ENCODE peak calls at places on chromosome 13, in eight cellular contexts. One of them, this sample, is unnamed.

GRCh38 chr13:61728468-61728867 is 312.8 kb upstream of the PCDH20 start:
- DNase-seq in NCI-H446: no peak
- DNase-seq in HTR-8/SVneo: no peak
- DNase-seq in D341Med: peak; percentile 9
- DNase-seq in fibroblast of the conjunctiva: peak; percentile 37
- DNase-seq in NCI-H2171 treated with DMSO at 0.1 percent for 48 hours: no peak
- DNase-seq in GM04504: peak; percentile 9
- DNase-seq in T-helper 22 cell: no peak
- DNase-seq in this sample: no peak

GRCh38 chr13:44273991-44274810 is 99.4 kb upstream of the SERP2 start:
- DNase-seq in NCI-H446: no peak
- DNase-seq in HTR-8/SVneo: no peak
- DNase-seq in D341Med: no peak
- DNase-seq in fibroblast of the conjunctiva: peak; percentile 32
- DNase-seq in NCI-H2171 treated with DMSO at 0.1 percent for 48 hours: no peak
- DNase-seq in GM04504: no peak
- DNase-seq in T-helper 22 cell: peak; percentile 4
- DNase-seq in this sample: peak; percentile 16

GRCh38 chr13:51849145-51850101 is 4.4 kb upstream of the TMEM272 start:
- DNase-seq in NCI-H446: no peak
- DNase-seq in HTR-8/SVneo: peak; percentile 22
- DNase-seq in D341Med: peak; percentile 73
- DNase-seq in fibroblast of the conjunctiva: no peak
- DNase-seq in NCI-H2171 treated with DMSO at 0.1 percent for 48 hours: no peak
- DNase-seq in GM04504: no peak
- DNase-seq in T-helper 22 cell: no peak
- DNase-seq in this sample: no peak

GRCh38 chr13:97429681-97430081 is 4.3 kb upstream of the RAP2A start:
- DNase-seq in NCI-H446: no peak
- DNase-seq in HTR-8/SVneo: no peak
- DNase-seq in D341Med: no peak
- DNase-seq in fibroblast of the conjunctiva: peak; percentile 51
- DNase-seq in NCI-H2171 treated with DMSO at 0.1 percent for 48 hours: no peak
- DNase-seq in GM04504: no peak
- DNase-seq in T-helper 22 cell: no peak
- DNase-seq in this sample: no peak

GRCh38 chr13:36919833-36920611 is at the start of gene SMAD9:
- DNase-seq in NCI-H446: peak; percentile 37
- DNase-seq in HTR-8/SVneo: peak; percentile 40
- DNase-seq in D341Med: peak; percentile 90
- DNase-seq in fibroblast of the conjunctiva: peak; percentile 36
- DNase-seq in NCI-H2171 treated with DMSO at 0.1 percent for 48 hours: peak; percentile 56
- DNase-seq in GM04504: peak; percentile 18
- DNase-seq in T-helper 22 cell: no peak
- DNase-seq in this sample: peak; percentile 54

GRCh38 chr13:40152145-40152544 is 496.7 kb downstream of the COG6 start:
- DNase-seq in NCI-H446: no peak
- DNase-seq in HTR-8/SVneo: no peak
- DNase-seq in D341Med: no peak
- DNase-seq in fibroblast of the conjunctiva: peak; percentile 53
- DNase-seq in NCI-H2171 treated with DMSO at 0.1 percent for 48 hours: no peak
- DNase-seq in GM04504: no peak
- DNase-seq in T-helper 22 cell: no peak
- DNase-seq in this sample: no peak

GRCh38 chr13:111927181-111927540 is 139.8 kb upstream of the SOX1 start:
- DNase-seq in NCI-H446: no peak
- DNase-seq in HTR-8/SVneo: no peak
- DNase-seq in D341Med: no peak
- DNase-seq in fibroblast of the conjunctiva: no peak
- DNase-seq in NCI-H2171 treated with DMSO at 0.1 percent for 48 hours: no peak
- DNase-seq in GM04504: no peak
- DNase-seq in T-helper 22 cell: no peak
- DNase-seq in this sample: no peak

GRCh38 chr13:72186730-72187422 is 319.9 kb upstream of the DACH1 start:
- DNase-seq in NCI-H446: no peak
- DNase-seq in HTR-8/SVneo: no peak
- DNase-seq in D341Med: no peak
- DNase-seq in fibroblast of the conjunctiva: no peak
- DNase-seq in NCI-H2171 treated with DMSO at 0.1 percent for 48 hours: no peak
- DNase-seq in GM04504: no peak
- DNase-seq in T-helper 22 cell: no peak
- DNase-seq in this sample: no peak

GRCh38 chr13:30268673-30269072 is 38.7 kb downstream of the KATNAL1 start:
- DNase-seq in NCI-H446: no peak
- DNase-seq in HTR-8/SVneo: no peak
- DNase-seq in D341Med: no peak
- DNase-seq in fibroblast of the conjunctiva: no peak
- DNase-seq in NCI-H2171 treated with DMSO at 0.1 percent for 48 hours: no peak
- DNase-seq in GM04504: no peak
- DNase-seq in T-helper 22 cell: no peak
- DNase-seq in this sample: no peak

GRCh38 chr13:65093352-65093751 is 2136.8 kb downstream of the PCDH9 start:
- DNase-seq in NCI-H446: no peak
- DNase-seq in HTR-8/SVneo: no peak
- DNase-seq in D341Med: no peak
- DNase-seq in fibroblast of the conjunctiva: no peak
- DNase-seq in NCI-H2171 treated with DMSO at 0.1 percent for 48 hours: no peak
- DNase-seq in GM04504: no peak
- DNase-seq in T-helper 22 cell: no peak
- DNase-seq in this sample: no peak

GRCh38 chr13:77176350-77176749 is 149.4 kb upstream of the FBXL3 start:
- DNase-seq in NCI-H446: no peak
- DNase-seq in HTR-8/SVneo: peak; percentile 5
- DNase-seq in D341Med: no peak
- DNase-seq in fibroblast of the conjunctiva: no peak
- DNase-seq in NCI-H2171 treated with DMSO at 0.1 percent for 48 hours: no peak
- DNase-seq in GM04504: no peak
- DNase-seq in T-helper 22 cell: no peak
- DNase-seq in this sample: no peak

GRCh38 chr13:29993196-29993595 is 142.8 kb upstream of the UBL3 start:
- DNase-seq in NCI-H446: no peak
- DNase-seq in HTR-8/SVneo: no peak
- DNase-seq in D341Med: no peak
- DNase-seq in fibroblast of the conjunctiva: no peak
- DNase-seq in NCI-H2171 treated with DMSO at 0.1 percent for 48 hours: no peak
- DNase-seq in GM04504: no peak
- DNase-seq in T-helper 22 cell: no peak
- DNase-seq in this sample: no peak

GRCh38 chr13:60158321-60158801 is 5.4 kb downstream of the DIAPH3 start:
- DNase-seq in NCI-H446: no peak
- DNase-seq in HTR-8/SVneo: no peak
- DNase-seq in D341Med: peak; percentile 61
- DNase-seq in fibroblast of the conjunctiva: no peak
- DNase-seq in NCI-H2171 treated with DMSO at 0.1 percent for 48 hours: no peak
- DNase-seq in GM04504: no peak
- DNase-seq in T-helper 22 cell: no peak
- DNase-seq in this sample: no peak

GRCh38 chr13:26518433-26519084 is 38.9 kb upstream of the WASF3 start:
- DNase-seq in NCI-H446: no peak
- DNase-seq in HTR-8/SVneo: no peak
- DNase-seq in D341Med: no peak
- DNase-seq in fibroblast of the conjunctiva: no peak
- DNase-seq in NCI-H2171 treated with DMSO at 0.1 percent for 48 hours: peak; percentile 44
- DNase-seq in GM04504: no peak
- DNase-seq in T-helper 22 cell: no peak
- DNase-seq in this sample: no peak

GRCh38 chr13:46405457-46405856 is 18.4 kb upstream of the RUBCNL start:
- DNase-seq in NCI-H446: no peak
- DNase-seq in HTR-8/SVneo: no peak
- DNase-seq in D341Med: no peak
- DNase-seq in fibroblast of the conjunctiva: no peak
- DNase-seq in NCI-H2171 treated with DMSO at 0.1 percent for 48 hours: no peak
- DNase-seq in GM04504: no peak
- DNase-seq in T-helper 22 cell: no peak
- DNase-seq in this sample: no peak

GRCh38 chr13:26867451-26868067 is 107.0 kb upstream of the GPR12 start:
- DNase-seq in NCI-H446: no peak
- DNase-seq in HTR-8/SVneo: peak; percentile 14
- DNase-seq in D341Med: no peak
- DNase-seq in fibroblast of the conjunctiva: no peak
- DNase-seq in NCI-H2171 treated with DMSO at 0.1 percent for 48 hours: peak; percentile 39
- DNase-seq in GM04504: no peak
- DNase-seq in T-helper 22 cell: no peak
- DNase-seq in this sample: peak; percentile 35

GRCh38 chr13:79423801-79424642 is 18.0 kb upstream of the RBM26 start:
- DNase-seq in NCI-H446: no peak
- DNase-seq in HTR-8/SVneo: peak; percentile 10
- DNase-seq in D341Med: peak; percentile 33
- DNase-seq in fibroblast of the conjunctiva: peak; percentile 42
- DNase-seq in NCI-H2171 treated with DMSO at 0.1 percent for 48 hours: peak; percentile 77
- DNase-seq in GM04504: no peak
- DNase-seq in T-helper 22 cell: no peak
- DNase-seq in this sample: peak; percentile 51

GRCh38 chr13:64639206-64639605 is 2590.9 kb downstream of the PCDH9 start:
- DNase-seq in NCI-H446: no peak
- DNase-seq in HTR-8/SVneo: no peak
- DNase-seq in D341Med: no peak
- DNase-seq in fibroblast of the conjunctiva: no peak
- DNase-seq in NCI-H2171 treated with DMSO at 0.1 percent for 48 hours: no peak
- DNase-seq in GM04504: no peak
- DNase-seq in T-helper 22 cell: no peak
- DNase-seq in this sample: no peak

GRCh38 chr13:37202264-37202663 is 96.8 kb upstream of the CSNK1A1L start:
- DNase-seq in NCI-H446: no peak
- DNase-seq in HTR-8/SVneo: no peak
- DNase-seq in D341Med: no peak
- DNase-seq in fibroblast of the conjunctiva: no peak
- DNase-seq in NCI-H2171 treated with DMSO at 0.1 percent for 48 hours: no peak
- DNase-seq in GM04504: no peak
- DNase-seq in T-helper 22 cell: no peak
- DNase-seq in this sample: peak; percentile 16

GRCh38 chr13:107348471-107348870 is 780.5 kb upstream of the ARGLU1 start:
- DNase-seq in NCI-H446: no peak
- DNase-seq in HTR-8/SVneo: no peak
- DNase-seq in D341Med: no peak
- DNase-seq in fibroblast of the conjunctiva: no peak
- DNase-seq in NCI-H2171 treated with DMSO at 0.1 percent for 48 hours: no peak
- DNase-seq in GM04504: no peak
- DNase-seq in T-helper 22 cell: no peak
- DNase-seq in this sample: no peak

GRCh38 chr13:109816112-109816978 is 30.0 kb upstream of the IRS2 start:
- DNase-seq in NCI-H446: no peak
- DNase-seq in HTR-8/SVneo: no peak
- DNase-seq in D341Med: no peak
- DNase-seq in fibroblast of the conjunctiva: peak; percentile 14
- DNase-seq in NCI-H2171 treated with DMSO at 0.1 percent for 48 hours: peak; percentile 58
- DNase-seq in GM04504: no peak
- DNase-seq in T-helper 22 cell: no peak
- DNase-seq in this sample: no peak

GRCh38 chr13:85995788-85996418 is 196.7 kb upstream of the SLITRK6 start:
- DNase-seq in NCI-H446: no peak
- DNase-seq in HTR-8/SVneo: no peak
- DNase-seq in D341Med: no peak
- DNase-seq in fibroblast of the conjunctiva: no peak
- DNase-seq in NCI-H2171 treated with DMSO at 0.1 percent for 48 hours: no peak
- DNase-seq in GM04504: no peak
- DNase-seq in T-helper 22 cell: no peak
- DNase-seq in this sample: no peak

GRCh38 chr13:93476175-93476574 is 249.6 kb downstream of the GPC6 start:
- DNase-seq in NCI-H446: no peak
- DNase-seq in HTR-8/SVneo: peak; percentile 13
- DNase-seq in D341Med: no peak
- DNase-seq in fibroblast of the conjunctiva: peak; percentile 56
- DNase-seq in NCI-H2171 treated with DMSO at 0.1 percent for 48 hours: no peak
- DNase-seq in GM04504: peak; percentile 37
- DNase-seq in T-helper 22 cell: no peak
- DNase-seq in this sample: no peak

GRCh38 chr13:103282571-103283450 is 216.6 kb upstream of the SLC10A2 start:
- DNase-seq in NCI-H446: no peak
- DNase-seq in HTR-8/SVneo: peak; percentile 44
- DNase-seq in D341Med: no peak
- DNase-seq in fibroblast of the conjunctiva: peak; percentile 23
- DNase-seq in NCI-H2171 treated with DMSO at 0.1 percent for 48 hours: no peak
- DNase-seq in GM04504: peak; percentile 11
- DNase-seq in T-helper 22 cell: no peak
- DNase-seq in this sample: no peak

GRCh38 chr13:39397866-39398265 is 205.1 kb downstream of the LHFPL6 start:
- DNase-seq in NCI-H446: no peak
- DNase-seq in HTR-8/SVneo: no peak
- DNase-seq in D341Med: no peak
- DNase-seq in fibroblast of the conjunctiva: no peak
- DNase-seq in NCI-H2171 treated with DMSO at 0.1 percent for 48 hours: no peak
- DNase-seq in GM04504: no peak
- DNase-seq in T-helper 22 cell: no peak
- DNase-seq in this sample: no peak

GRCh38 chr13:52432456-52432855 is 18.0 kb downstream of the VPS36 start:
- DNase-seq in NCI-H446: no peak
- DNase-seq in HTR-8/SVneo: no peak
- DNase-seq in D341Med: no peak
- DNase-seq in fibroblast of the conjunctiva: no peak
- DNase-seq in NCI-H2171 treated with DMSO at 0.1 percent for 48 hours: no peak
- DNase-seq in GM04504: no peak
- DNase-seq in T-helper 22 cell: no peak
- DNase-seq in this sample: no peak

GRCh38 chr13:26377038-26377437 is 123.1 kb downstream of the CDK8 start:
- DNase-seq in NCI-H446: no peak
- DNase-seq in HTR-8/SVneo: peak; percentile 4
- DNase-seq in D341Med: peak; percentile 68
- DNase-seq in fibroblast of the conjunctiva: no peak
- DNase-seq in NCI-H2171 treated with DMSO at 0.1 percent for 48 hours: no peak
- DNase-seq in GM04504: peak; percentile 3
- DNase-seq in T-helper 22 cell: no peak
- DNase-seq in this sample: no peak

This sample was measured in dermis microvascular lymphatic vessel endothelial cell.